ENCODE peak calls at places on chromosomes 1 and 21, in nine cellular contexts. K, E, D, O, L, J, C, R and I are unnamed samples.

GRCh38 chr1:91583326-91583755 is 82.7 kb downstream of the CDC7 start:
- DNase-seq in E (peak; percentile 73), D (no peak), K (no peak), R (no peak), O (no peak), C (no peak), J (no peak), L (no peak), I (peak; percentile 100)

GRCh38 chr21:37276377-37276776 is 9.2 kb upstream of the VPS26C start:
- DNase-seq in J (no peak), E (no peak), L (no peak), R (no peak), O (no peak), D (peak; percentile 83), K (no peak), C (no peak), I (no peak)

GRCh38 chr1:36350659-36351171 is 27.3 kb upstream of the EVA1B start:
- DNase-seq in R (no peak), L (no peak), K (peak; percentile 76), O (peak; percentile 78), D (no peak), C (no peak), E (no peak), J (no peak), I (peak; percentile 73)

GRCh38 chr1:75520862-75521261 is 90.1 kb downstream of the SLC44A5 start:
- DNase-seq in O (no peak), K (no peak), R (no peak), L (no peak), D (no peak), E (no peak), C (no peak), J (no peak), I (no peak)

GRCh38 chr1:25183126-25183980 is 48.9 kb downstream of the SYF2 start:
- DNase-seq in R (no peak), L (no peak), K (no peak), E (no peak), C (no peak), O (no peak), J (no peak), D (no peak), I (no peak)

GRCh38 chr1:179813626-179814351 is 63.8 kb downstream of the TOR1AIP2 start:
- DNase-seq in E (no peak), C (no peak), K (no peak), L (no peak), J (no peak), R (no peak), D (no peak), O (no peak), I (no peak)

GRCh38 chr1:193259619-193260018 is 73.2 kb upstream of the B3GALT2 start:
- DNase-seq in O (no peak), R (no peak), D (no peak), K (no peak), L (no peak), J (no peak), C (no peak), E (no peak), I (no peak)

GRCh38 chr21:44356636-44357035 is 3.2 kb downstream of the TRPM2 start:
- DNase-seq in L (no peak), E (no peak), O (no peak), D (no peak), R (no peak), K (no peak), C (no peak), J (no peak), I (no peak)

GRCh38 chr21:15124731-15125130 is 59.9 kb upstream of the NRIP1 start:
- DNase-seq in J (no peak), D (no peak), L (no peak), C (no peak), E (no peak), K (no peak), R (no peak), O (no peak), I (no peak)

GRCh38 chr1:17558954-17559617 is 19.6 kb downstream of the ARHGEF10L start:
- DNase-seq in L (no peak), R (no peak), K (no peak), C (no peak), E (no peak), D (no peak), O (no peak), J (no peak), I (no peak)

GRCh38 chr1:178933709-178934573 is 63.1 kb upstream of the ANGPTL1 start:
- DNase-seq in L (no peak), O (no peak), J (peak; percentile 45), D (peak; percentile 95), C (no peak), R (no peak), E (no peak), K (no peak), I (peak; percentile 38)

GRCh38 chr1:113792986-113793385 is 19.3 kb downstream of the RSBN1 start:
- DNase-seq in L (no peak), C (no peak), D (no peak), K (no peak), E (no peak), R (no peak), J (no peak), O (peak; percentile 48), I (peak; percentile 75)

GRCh38 chr1:206000641-206001339 is 2.4 kb downstream of the RAB7B start:
- DNase-seq in E (no peak), J (no peak), K (no peak), D (peak; percentile 27), O (peak; percentile 36), C (peak; percentile 13), R (no peak), L (no peak), I (peak; percentile 74)

GRCh38 chr1:202106340-202107284 is 16.1 kb upstream of the GPR37L1 start:
- DNase-seq in L (no peak), C (peak; percentile 45), R (no peak), D (no peak), K (peak; percentile 93), E (no peak), O (no peak), J (no peak), I (no peak)

GRCh38 chr1:87723193-87723592 is 394.5 kb downstream of the LMO4 start:
- DNase-seq in D (no peak), C (no peak), J (no peak), E (no peak), R (no peak), L (no peak), O (no peak), K (no peak), I (no peak)

GRCh38 chr1:74857676-74858075 is 124.7 kb downstream of the TYW3 start:
- DNase-seq in C (no peak), E (no peak), O (no peak), L (no peak), R (no peak), D (no peak), J (no peak), K (no peak), I (no peak)

GRCh38 chr1:193211539-193211938 is 25.1 kb upstream of the B3GALT2 start:
- DNase-seq in R (peak; percentile 5), E (peak; percentile 28), L (no peak), C (no peak), K (peak; percentile 50), J (no peak), O (peak; percentile 57), D (no peak), I (peak; percentile 85)

GRCh38 chr1:235491644-235492043 is 12.6 kb downstream of the B3GALNT2 start:
- DNase-seq in C (no peak), R (no peak), K (no peak), E (no peak), J (no peak), D (no peak), L (no peak), O (no peak), I (no peak)

GRCh38 chr1:34266127-34266951 is 89.6 kb downstream of the C1orf94 start:
- DNase-seq in D (no peak), L (no peak), R (no peak), K (no peak), J (no peak), E (no peak), C (no peak), O (no peak), I (no peak)

GRCh38 chr1:64962447-64962846 is 3.9 kb downstream of the JAK1 start:
- DNase-seq in J (no peak), L (no peak), C (no peak), R (peak; percentile 17), K (no peak), E (no peak), D (no peak), O (no peak), I (no peak)

DNA sequence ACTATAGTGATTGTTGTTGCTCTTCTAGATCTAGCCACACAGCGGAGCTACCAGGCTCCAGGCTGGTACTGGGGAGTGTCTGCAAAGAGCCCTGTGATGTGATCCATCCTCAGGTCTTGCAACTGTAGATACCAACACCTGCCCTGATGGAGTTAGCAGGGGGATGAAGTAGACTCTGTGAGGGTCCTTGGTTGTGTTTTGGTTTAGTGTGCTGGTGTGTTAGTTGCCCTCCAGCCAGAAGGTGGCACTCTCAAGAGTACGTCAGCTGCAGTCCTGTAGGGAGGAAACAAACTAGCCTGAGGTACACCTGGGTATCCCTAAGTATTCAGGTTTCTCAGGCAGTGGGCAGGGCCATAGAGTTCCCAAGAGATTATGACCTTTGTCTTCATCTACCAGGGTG is 81.2 kb upstream of the TMPRSS2 start:
- DNase-seq in C (no peak), L (no peak), K (no peak), R (no peak), O (no peak), E (no peak), J (no peak), D (no peak), I (no peak)
- TF ChIP-seq CTCF in C (no peak), L (no peak), K (no peak), R (no peak), O (no peak), E (no peak), J (no peak), D (no peak), I (no peak)

GRCh38 chr1:15201849-15202551 is 45.0 kb upstream of the FHAD1 start:
- DNase-seq in D (no peak), E (no peak), O (no peak), K (peak; percentile 70), C (no peak), L (no peak), J (no peak), R (no peak), I (no peak)
- TF ChIP-seq CTCF in D (no peak), E (no peak), O (no peak), K (no peak), C (no peak), L (no peak), J (no peak), R (no peak), I (no peak)

GRCh38 chr1:119504831-119505230 is 2.2 kb upstream of the HSD3B1 start:
- DNase-seq in C (no peak), D (no peak), J (no peak), O (no peak), L (no peak), K (no peak), R (no peak), E (no peak), I (no peak)
- TF ChIP-seq CTCF in C (no peak), D (no peak), J (no peak), O (no peak), L (no peak), K (no peak), R (no peak), E (no peak), I (no peak)

DNA sequence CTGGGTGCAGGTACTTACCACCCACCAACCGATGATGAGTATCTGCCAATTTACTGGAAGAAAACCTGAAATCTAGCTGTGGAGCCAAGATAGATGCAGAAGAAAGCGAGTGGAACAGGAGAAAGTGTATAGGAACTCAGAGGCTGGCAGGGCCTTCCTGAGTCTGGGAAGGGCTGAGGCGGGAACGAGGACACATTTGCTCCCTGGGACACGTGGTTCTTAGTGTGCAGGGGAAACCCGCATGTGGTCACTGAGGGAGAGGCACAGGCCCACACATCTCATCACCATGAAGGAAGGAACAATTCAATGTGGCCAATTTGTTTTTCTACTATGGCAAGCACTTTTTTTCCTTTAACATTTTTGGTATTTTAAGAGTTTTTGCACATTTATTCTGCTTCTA is 8.2 kb downstream of the RYR2 start:
- DNase-seq in L (no peak), E (no peak), K (no peak), C (no peak), J (no peak), R (no peak), D (no peak), O (no peak), I (no peak)
- TF ChIP-seq CTCF in L (no peak), E (no peak), K (no peak), C (no peak), J (no peak), R (no peak), D (no peak), O (no peak), I (no peak)